ENCODE peak calls at places on chromosomes 12 and 14, in five cellular contexts. U is IMR-90, W is gastrocnemius medialis, F is astrocyte of the spinal cord, A is pancreas. R is an unnamed sample.

GRCh38 chr14:66378712-66379111 is 107.5 kb upstream of the CCDC196 start:
- DNase-seq in U (no peak), A (no peak), F (no peak), W (no peak), R (no peak)

GRCh38 chr14:22378181-22378580 is 210.8 kb downstream of the DAD1 start:
- DNase-seq in A (no peak), W (no peak), U (no peak), F (no peak), R (no peak)

GRCh38 chr12:103917873-103918272 is 12.3 kb upstream of the HSP90B1 start:
- DNase-seq in U (no peak), A (no peak), W (no peak), F (no peak), R (no peak)

GRCh38 chr12:106246891-106247730 is 709 bp downstream of the CKAP4 start:
- DNase-seq in A (peak), F (peak), W (no peak), U (peak), R (no peak)

GRCh38 chr12:68538722-68539614 is 71.7 kb upstream of the RAP1B start:
- DNase-seq in F (peak), W (no peak), A (no peak), U (peak), R (no peak)

GRCh38 chr12:70260610-70261009 is 17.4 kb downstream of the CNOT2 start:
- DNase-seq in W (no peak), F (no peak), A (no peak), U (no peak), R (no peak)

GRCh38 chr14:71471604-71472003 is 460.6 kb upstream of the RGS6 start:
- DNase-seq in W (no peak), U (no peak), F (no peak), A (no peak), R (no peak)

GRCh38 chr12:50517456-50518048 is 12.8 kb downstream of the DIP2B start:
- DNase-seq in F (peak), W (no peak), A (no peak), U (peak), R (peak)

GRCh38 chr14:33634631-33635030 is 316.2 kb downstream of the EGLN3 start:
- DNase-seq in U (no peak), F (peak), A (no peak), W (no peak), R (no peak)

GRCh38 chr14:56115471-56115870 is 2.7 kb upstream of the PELI2 start:
- DNase-seq in U (no peak), F (no peak), W (no peak), A (no peak), R (no peak)

GRCh38 chr14:104280902-104281767 is 142.7 kb downstream of the KIF26A start:
- DNase-seq in W (no peak), A (no peak), U (no peak), F (no peak), R (no peak)

GRCh38 chr12:60710246-60710645 is 1114.4 kb downstream of the SLC16A7 start:
- DNase-seq in W (no peak), A (no peak), F (no peak), U (no peak), R (no peak)

GRCh38 chr14:73143003-73143402 is 6.7 kb downstream of the PSEN1 start:
- DNase-seq in A (no peak), U (no peak), W (no peak), F (no peak), R (no peak)

GRCh38 chr12:64797156-64797555 is 27.3 kb upstream of the TBC1D30 start:
- DNase-seq in U (no peak), F (no peak), A (no peak), W (no peak), R (no peak)
- H3K4me3 ChIP-seq in U (no peak), F (no peak), A (no peak), W (no peak), R (no peak)

GRCh38 chr12:71664411-71665108 is 459 bp downstream of the THAP2 start:
- DNase-seq in W (no peak), A (no peak), U (peak), F (no peak), R (no peak)

GRCh38 chr12:71661977-71662522 is 1.6 kb downstream of the ZFC3H1 start:
- DNase-seq in W (no peak), F (peak), U (peak), A (no peak), R (no peak)

GRCh38 chr12:71665109-71665476 is 992 bp downstream of the THAP2 start:
- DNase-seq in U (no peak), W (no peak), A (no peak), F (no peak), R (no peak)

GRCh38 chr12:71662861-71663560 is 637 bp downstream of the ZFC3H1 start:
- DNase-seq in F (peak), A (peak), U (peak), W (peak), R (peak)

GRCh38 chr12:71663561-71664410 is at the start of the genes THAP2 and ZFC3H1:
- DNase-seq in F (peak), W (peak), A (peak), U (peak), R (peak)
- TF ChIP-seq CTCF in F (peak), W (peak), A (no peak), U (peak), R (peak)

DNA sequence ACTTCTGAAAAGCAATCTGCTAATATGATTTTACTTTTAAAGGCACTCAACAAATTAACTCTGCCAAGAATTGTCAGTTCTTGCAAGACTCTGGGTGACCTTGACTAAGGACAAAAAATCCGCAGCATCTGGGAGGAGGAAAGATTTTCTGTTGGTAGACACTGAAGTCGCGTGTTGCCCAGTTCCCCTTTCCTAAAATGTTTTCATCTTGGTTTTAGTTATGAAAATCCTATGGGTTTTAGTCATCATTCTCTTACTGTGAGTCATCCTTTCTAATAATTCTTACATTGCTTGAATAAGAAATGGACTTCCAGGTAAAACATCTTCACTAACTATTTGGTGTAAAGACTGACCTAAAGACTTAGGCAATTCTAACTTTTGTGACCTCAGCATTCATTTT is 9.1 kb downstream of the GSG1 start:
- DNase-seq in U (peak), W (no peak), F (peak), A (no peak), R (peak)
- H3K4me3 ChIP-seq in U (no peak), W (no peak), F (no peak), A (no peak), R (no peak)

GRCh38 chr12:388547-389137 is 478 bp downstream of the KDM5A start:
- DNase-seq in F (peak), A (no peak), U (peak), W (no peak), R (peak)
- TF ChIP-seq CTCF in F (no peak), A (no peak), U (no peak), W (no peak), R (no peak)

GRCh38 chr12:105226219-105226618 is 9.8 kb downstream of the APPL2 start:
- DNase-seq in U (peak), W (peak), F (peak), A (peak), R (no peak)
- H3K4me3 ChIP-seq in U (no peak), W (no peak), F (no peak), A (no peak), R (no peak)

GRCh38 chr12:115871714-115872113 is 405.8 kb downstream of the MED13L start:
- DNase-seq in A (no peak), F (peak), U (peak), W (no peak), R (no peak)
- TF ChIP-seq CTCF in A (peak), F (peak), U (peak), W (peak), R (peak)

GRCh38 chr12:29102739-29103138 is 46.3 kb upstream of the FAR2 start:
- DNase-seq in U (no peak), F (no peak), A (no peak), W (no peak), R (no peak)
- H3K4me3 ChIP-seq in U (no peak), F (no peak), A (no peak), W (no peak), R (no peak)

GRCh38 chr14:61607570-61608244 is 87.6 kb upstream of the HIF1A start:
- DNase-seq in U (no peak), W (no peak), A (no peak), F (no peak), R (no peak)
- TF ChIP-seq CTCF in U (no peak), W (no peak), A (no peak), F (no peak), R (peak)

GRCh38 chr12:26122681-26123481 is 2.0 kb downstream of the BHLHE41 start:
- DNase-seq in U (peak), F (peak), W (peak), A (peak), R (no peak)
- H3K4me3 ChIP-seq in U (peak), F (peak), W (peak), A (peak), R (peak)

DNA sequence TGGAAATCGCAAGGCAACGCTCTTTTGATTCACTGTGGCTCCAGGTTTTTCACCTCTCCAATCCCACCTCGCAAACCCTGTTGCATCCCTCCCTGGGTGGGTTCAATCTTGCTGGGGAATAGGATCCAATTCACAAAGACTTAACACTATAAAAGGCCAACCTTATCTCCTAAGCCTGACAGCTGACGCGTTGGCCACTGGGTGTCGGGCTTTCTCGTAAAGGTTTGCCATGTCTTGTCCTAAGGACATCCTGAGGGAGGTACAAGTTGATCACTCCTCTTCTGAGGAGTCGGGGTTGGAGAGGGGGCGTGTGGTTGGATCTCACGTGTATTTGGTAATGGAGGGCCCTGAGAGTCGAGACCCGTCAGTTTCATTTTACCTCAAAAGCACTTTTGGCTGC is 112.6 kb upstream of the FZD10 start:
- DNase-seq in U (no peak), W (no peak), F (no peak), A (no peak), R (no peak)
- TF ChIP-seq CTCF in U (no peak), W (no peak), F (no peak), A (no peak), R (no peak)

R was measured in GM12864.